ENCODE peak calls at places on chromosomes 5 and 9, in four cellular contexts. One of them, this sample, is unnamed.

GRCh38 chr5:94524841-94525697 is 93.3 kb downstream of the KIAA0825 start:
- DNase-seq in cardiac fibroblast: peak; percentile 63
- DNase-seq in GM12878: peak; percentile 9
- DNase-seq in kidney: no peak
- DNase-seq in this sample: no peak

GRCh38 chr9:137171149-137172063 is at the start of gene TMEM210:
- DNase-seq in cardiac fibroblast: no peak
- DNase-seq in GM12878: no peak
- DNase-seq in kidney: no peak
- DNase-seq in this sample: no peak

GRCh38 chr5:157303667-157304327 is 37.9 kb downstream of the CYFIP2 start:
- DNase-seq in cardiac fibroblast: no peak
- DNase-seq in GM12878: no peak
- DNase-seq in kidney: no peak
- DNase-seq in this sample: no peak

GRCh38 chr5:141692919-141693848 is 11.2 kb upstream of the ARAP3 start:
- DNase-seq in cardiac fibroblast: peak; percentile 58
- DNase-seq in GM12878: no peak
- DNase-seq in kidney: no peak
- DNase-seq in this sample: no peak

GRCh38 chr9:134690946-134691694 is 49.5 kb downstream of the COL5A1 start:
- DNase-seq in cardiac fibroblast: peak; percentile 71
- DNase-seq in GM12878: no peak
- DNase-seq in kidney: peak; percentile 65
- DNase-seq in this sample: no peak

GRCh38 chr5:176415240-176416122 is 858 bp downstream of the CLTB start:
- DNase-seq in cardiac fibroblast: peak; percentile 69
- DNase-seq in GM12878: no peak
- DNase-seq in kidney: no peak
- DNase-seq in this sample: peak; percentile 30

GRCh38 chr9:88072831-88073365 is 65.4 kb downstream of the SPATA31C2 start:
- DNase-seq in cardiac fibroblast: no peak
- DNase-seq in GM12878: no peak
- DNase-seq in kidney: no peak
- DNase-seq in this sample: no peak

GRCh38 chr9:673966-674526 is 167.5 kb upstream of the DMRT1 start:
- DNase-seq in cardiac fibroblast: no peak
- DNase-seq in GM12878: no peak
- DNase-seq in kidney: no peak
- DNase-seq in this sample: no peak

GRCh38 chr5:144219869-144220268 is 49.2 kb downstream of the KCTD16 start:
- DNase-seq in cardiac fibroblast: no peak
- DNase-seq in GM12878: no peak
- DNase-seq in kidney: no peak
- DNase-seq in this sample: no peak

GRCh38 chr5:135225856-135226560 is 173.0 kb downstream of the MACROH2A1 start:
- DNase-seq in cardiac fibroblast: no peak
- DNase-seq in GM12878: no peak
- DNase-seq in kidney: peak; percentile 63
- DNase-seq in this sample: no peak

GRCh38 chr5:151659001-151659754 is 27.5 kb downstream of the SPARC start:
- DNase-seq in cardiac fibroblast: peak; percentile 89
- DNase-seq in GM12878: peak; percentile 39
- DNase-seq in kidney: peak; percentile 93
- DNase-seq in this sample: peak; percentile 71

GRCh38 chr9:37947431-37947830 is 43.5 kb upstream of the SLC25A51 start:
- DNase-seq in cardiac fibroblast: no peak
- DNase-seq in GM12878: no peak
- DNase-seq in kidney: no peak
- DNase-seq in this sample: no peak

GRCh38 chr9:106305428-106306133 is 557.4 kb upstream of the ZNF462 start:
- DNase-seq in cardiac fibroblast: no peak
- DNase-seq in GM12878: no peak
- DNase-seq in kidney: no peak
- DNase-seq in this sample: no peak

GRCh38 chr9:84271004-84271886 is 69.3 kb downstream of the SLC28A3 start:
- DNase-seq in cardiac fibroblast: peak; percentile 84
- DNase-seq in GM12878: no peak
- DNase-seq in kidney: peak; percentile 89
- DNase-seq in this sample: no peak

GRCh38 chr9:127793093-127793708 is 7.4 kb downstream of the CDK9 start:
- DNase-seq in cardiac fibroblast: no peak
- DNase-seq in GM12878: no peak
- DNase-seq in kidney: no peak
- DNase-seq in this sample: no peak

GRCh38 chr9:110583237-110583636 is 3.7 kb upstream of the SVEP1 start:
- DNase-seq in cardiac fibroblast: peak; percentile 81
- DNase-seq in GM12878: no peak
- DNase-seq in kidney: no peak
- DNase-seq in this sample: no peak
- TF ChIP-seq CTCF in cardiac fibroblast: no peak
- TF ChIP-seq CTCF in GM12878: no peak
- TF ChIP-seq CTCF in kidney: no peak
- TF ChIP-seq CTCF in this sample: no peak

GRCh38 chr5:56565693-56566092 is 249.7 kb upstream of the MAP3K1 start:
- DNase-seq in cardiac fibroblast: no peak
- DNase-seq in GM12878: no peak
- DNase-seq in kidney: no peak
- DNase-seq in this sample: no peak

GRCh38 chr5:56566374-56567249 is 248.7 kb upstream of the MAP3K1 start:
- DNase-seq in cardiac fibroblast: no peak
- DNase-seq in GM12878: no peak
- DNase-seq in kidney: no peak
- DNase-seq in this sample: no peak

GRCh38 chr5:56561455-56561854 is 253.9 kb upstream of the MAP3K1 start:
- DNase-seq in cardiac fibroblast: no peak
- DNase-seq in GM12878: no peak
- DNase-seq in kidney: no peak
- DNase-seq in this sample: no peak

GRCh38 chr5:56567278-56567677 is 248.1 kb upstream of the MAP3K1 start:
- DNase-seq in cardiac fibroblast: no peak
- DNase-seq in GM12878: no peak
- DNase-seq in kidney: no peak
- DNase-seq in this sample: no peak

DNA sequence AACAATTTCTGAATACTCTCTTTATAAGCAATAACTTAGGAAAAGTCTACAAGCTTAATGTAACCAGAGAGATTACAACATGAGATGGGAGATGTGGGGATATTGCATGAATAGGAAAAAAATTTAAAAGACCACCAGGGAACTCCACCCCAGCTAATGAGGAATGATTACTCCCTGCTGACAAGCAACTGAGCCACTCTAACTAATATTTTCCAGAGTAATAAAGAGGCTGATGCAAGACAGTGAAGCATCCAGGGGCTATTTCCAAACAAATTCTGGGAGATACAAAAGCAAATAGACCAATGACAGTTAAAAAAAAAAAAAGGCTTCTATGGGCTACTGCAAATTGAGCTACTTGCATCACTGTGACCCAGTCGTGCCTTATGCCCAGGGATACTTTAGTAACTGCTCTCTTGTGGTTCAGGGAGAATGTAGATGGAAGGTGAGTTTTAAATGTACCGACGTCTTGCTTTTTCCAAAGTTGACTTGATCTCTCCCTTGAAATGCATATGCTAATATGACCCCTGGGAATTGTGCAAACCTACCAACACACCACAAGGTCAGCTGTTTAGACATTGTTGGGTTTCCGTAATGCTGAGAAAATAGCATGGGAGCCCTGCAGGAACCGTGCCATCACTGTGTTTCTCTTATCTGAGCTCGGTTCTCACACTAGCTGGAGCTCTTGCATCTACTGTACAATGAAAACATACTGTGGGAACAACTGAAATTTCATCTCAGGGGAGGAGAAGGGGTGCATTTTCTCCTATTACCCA is 250.7 kb upstream of the MAP3K1 start:
- DNase-seq in cardiac fibroblast: peak; percentile 90
- DNase-seq in GM12878: no peak
- DNase-seq in kidney: no peak
- DNase-seq in this sample: no peak
- TF ChIP-seq CTCF in cardiac fibroblast: no peak
- TF ChIP-seq CTCF in GM12878: no peak
- TF ChIP-seq CTCF in kidney: no peak
- TF ChIP-seq CTCF in this sample: no peak

GRCh38 chr9:92140074-92140753 is 25.0 kb upstream of the SPTLC1 start:
- DNase-seq in cardiac fibroblast: peak; percentile 80
- DNase-seq in GM12878: no peak
- DNase-seq in kidney: peak; percentile 89
- DNase-seq in this sample: peak; percentile 71

GRCh38 chr9:92138157-92138959 is 23.1 kb upstream of the SPTLC1 start:
- DNase-seq in cardiac fibroblast: peak; percentile 69
- DNase-seq in GM12878: no peak
- DNase-seq in kidney: peak; percentile 85
- DNase-seq in this sample: peak; percentile 42

GRCh38 chr9:92142329-92142728 is 27.1 kb upstream of the SPTLC1 start:
- DNase-seq in cardiac fibroblast: no peak
- DNase-seq in GM12878: no peak
- DNase-seq in kidney: no peak
- DNase-seq in this sample: no peak

GRCh38 chr9:92140754-92141143 is 25.5 kb upstream of the SPTLC1 start:
- DNase-seq in cardiac fibroblast: no peak
- DNase-seq in GM12878: no peak
- DNase-seq in kidney: no peak
- DNase-seq in this sample: no peak

GRCh38 chr9:92141144-92142129 is 26.2 kb upstream of the SPTLC1 start:
- DNase-seq in cardiac fibroblast: peak; percentile 45
- DNase-seq in GM12878: no peak
- DNase-seq in kidney: peak; percentile 74
- DNase-seq in this sample: no peak
- TF ChIP-seq CTCF in cardiac fibroblast: no peak
- TF ChIP-seq CTCF in GM12878: no peak
- TF ChIP-seq CTCF in kidney: no peak
- TF ChIP-seq CTCF in this sample: no peak

DNA sequence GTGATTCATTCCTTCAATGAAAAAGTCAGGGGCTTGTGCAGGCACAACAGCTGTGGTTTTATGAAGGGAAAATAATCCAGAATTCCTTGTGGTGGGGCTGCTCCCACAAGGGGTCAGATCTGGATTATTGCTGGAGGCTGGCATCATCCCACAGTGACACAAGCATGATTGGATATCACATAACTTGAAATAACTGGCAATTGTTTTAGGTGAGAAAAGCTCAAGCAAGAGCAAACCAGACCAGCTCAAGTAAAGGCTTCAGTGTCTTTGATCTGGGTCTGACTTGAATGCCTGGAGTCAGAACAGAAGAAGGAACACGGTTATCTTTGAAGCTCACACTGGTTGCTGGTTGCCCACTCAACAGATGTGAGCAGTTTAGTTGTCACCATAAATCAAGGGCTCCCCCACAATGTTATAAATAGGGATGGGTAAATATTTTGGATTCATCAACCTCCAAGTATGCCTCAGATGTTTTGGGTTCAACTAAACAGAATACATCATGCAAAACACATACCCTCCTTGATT is 3.1 kb upstream of the ZNF474 start:
- DNase-seq in cardiac fibroblast: no peak
- DNase-seq in GM12878: no peak
- DNase-seq in kidney: no peak
- DNase-seq in this sample: no peak
- TF ChIP-seq CTCF in cardiac fibroblast: no peak
- TF ChIP-seq CTCF in GM12878: no peak
- TF ChIP-seq CTCF in kidney: no peak
- TF ChIP-seq CTCF in this sample: no peak

This sample was measured in GM06990.